ENCODE peak calls at places on chromosomes 6 and 20, in four cellular contexts. Z is H54, X is LHCN-M2, K is Peyer's patch. N is an unnamed sample.

GRCh38 chr6:112690497-112691202 is 343.5 kb downstream of the RFPL4B start:
- DNase-seq in Z (no peak), X (peak), K (no peak), N (no peak)

GRCh38 chr20:20712004-20712473 is 405 bp downstream of the RALGAPA2 start:
- DNase-seq in Z (peak), X (no peak), K (peak), N (peak)

GRCh38 chr20:38199506-38200390 is 34.7 kb upstream of the TGM2 start:
- DNase-seq in Z (no peak), X (no peak), K (peak), N (no peak)

GRCh38 chr6:144104898-144105487 is 9.6 kb upstream of the SF3B5 start:
- DNase-seq in Z (peak), X (peak), K (no peak), N (peak)

GRCh38 chr6:2970753-2971419 is 481 bp downstream of the SERPINB6 start:
- DNase-seq in Z (peak), X (peak), K (peak), N (peak)

GRCh38 chr20:2795451-2795850 is 5.0 kb downstream of the CPXM1 start:
- DNase-seq in Z (no peak), X (no peak), K (no peak), N (no peak)

GRCh38 chr20:45311589-45312211 is 3.6 kb upstream of the MATN4 start:
- DNase-seq in Z (peak), X (peak), K (peak), N (peak)

GRCh38 chr6:25359191-25359861 is 80.2 kb downstream of the CARMIL1 start:
- DNase-seq in Z (peak), X (peak), K (no peak), N (peak)

GRCh38 chr6:52407467-52407866 is 12.7 kb upstream of the EFHC1 start:
- DNase-seq in Z (no peak), X (peak), K (no peak), N (no peak)

GRCh38 chr6:81144346-81144745 is 608.1 kb downstream of the TENT5A start:
- DNase-seq in Z (no peak), X (no peak), K (no peak), N (peak)

GRCh38 chr6:154457046-154457713 is 53.3 kb downstream of the CNKSR3 start:
- DNase-seq in Z (no peak), X (no peak), K (no peak), N (no peak)

GRCh38 chr6:85483041-85483700 is 33.3 kb downstream of the NT5E start:
- DNase-seq in Z (peak), X (peak), K (peak), N (peak)

GRCh38 chr6:16999486-17000436 is 102.1 kb upstream of the STMND1 start:
- DNase-seq in Z (no peak), X (peak), K (no peak), N (no peak)

GRCh38 chr6:145899915-145900569 is 64.1 kb downstream of the SHPRH start:
- DNase-seq in Z (no peak), X (no peak), K (no peak), N (no peak)

GRCh38 chr20:41178904-41179432 is 41.6 kb downstream of the PLCG1 start:
- DNase-seq in Z (no peak), X (peak), K (peak), N (no peak)